ENCODE peak calls at places on chromosomes 7 and 10, in eight cellular contexts. L is right cardiac atrium; X is CD8-positive, alpha-beta memory T cell; Z is uterus; K is naive thymus-derived CD4-positive, alpha-beta T cell; A is tibial nerve; N is left lung; G is psoas muscle. O is an unnamed sample.

GRCh38 chr7:99040104-99040958 is 103.6 kb downstream of the SMURF1 start:
- DNase-seq in G (peak; percentile 77), N (no peak), X (peak; percentile 73), Z (peak; percentile 89), A (peak; percentile 57), K (peak; percentile 33), L (peak; percentile 87), O (peak; percentile 76)

GRCh38 chr7:1368682-1369571 is 90.3 kb downstream of the MICALL2 start:
- DNase-seq in Z (no peak), X (no peak), L (peak; percentile 54), N (peak; percentile 72), K (no peak), G (no peak), A (no peak), O (no peak)

GRCh38 chr10:37572206-37572605 is 285.2 kb downstream of the ZNF248 start:
- DNase-seq in G (no peak), Z (no peak), X (no peak), N (no peak), L (no peak), K (no peak), A (no peak), O (no peak)

GRCh38 chr10:72140850-72141249 is 52.5 kb upstream of the SPOCK2 start:
- DNase-seq in K (no peak), L (no peak), G (no peak), Z (no peak), X (no peak), A (no peak), N (no peak), O (no peak)

GRCh38 chr7:74454059-74454947 is 597 bp downstream of the GTF2IRD1 start:
- DNase-seq in Z (peak; percentile 45), N (peak; percentile 73), A (no peak), X (no peak), K (no peak), G (peak; percentile 49), L (peak; percentile 76), O (no peak)

GRCh38 chr7:108347616-108348015 is 108.6 kb downstream of the NRCAM start:
- DNase-seq in N (no peak), Z (no peak), X (no peak), L (no peak), G (no peak), K (no peak), A (no peak), O (no peak)

GRCh38 chr7:37145682-37146081 is 303.0 kb downstream of the ELMO1 start:
- DNase-seq in G (no peak), N (no peak), A (no peak), K (no peak), Z (no peak), X (no peak), L (no peak), O (no peak)

GRCh38 chr10:132124201-132124920 is 58.6 kb downstream of the JAKMIP3 start:
- DNase-seq in A (no peak), L (no peak), X (peak; percentile 39), Z (no peak), G (peak; percentile 9), N (peak; percentile 81), K (no peak), O (no peak)

GRCh38 chr7:151769189-151769821 is 107.6 kb downstream of the PRKAG2 start:
- DNase-seq in Z (no peak), X (peak; percentile 68), K (no peak), N (peak; percentile 64), A (no peak), G (no peak), L (peak; percentile 28), O (no peak)

GRCh38 chr10:79063661-79064490 is 4.9 kb upstream of the ZMIZ1 start:
- DNase-seq in K (no peak), L (peak; percentile 17), Z (no peak), N (peak; percentile 26), X (peak; percentile 29), A (no peak), G (peak; percentile 2), O (peak; percentile 11)

GRCh38 chr10:98340946-98341345 is 73.0 kb upstream of the LOXL4 start:
- DNase-seq in Z (no peak), L (peak; percentile 68), X (no peak), N (no peak), G (peak; percentile 37), K (no peak), A (no peak), O (peak; percentile 36)

GRCh38 chr7:157519798-157520244 is 183.0 kb downstream of the DNAJB6 start:
- DNase-seq in A (peak; percentile 4), L (peak; percentile 14), G (no peak), Z (no peak), N (no peak), X (no peak), K (no peak), O (no peak)

GRCh38 chr7:77331938-77332695 is 84.0 kb downstream of the GSAP start:
- DNase-seq in L (peak; percentile 67), G (peak; percentile 48), X (peak; percentile 55), K (no peak), Z (peak; percentile 68), A (no peak), N (no peak), O (peak; percentile 31)
- H3K4me1 ChIP-seq in L (peaks cover 11% of the 10 kb centered on the region), G (peaks cover 9% of the 10 kb centered on the region), X (peaks cover 34% of the 10 kb centered on the region), K (peaks cover 34% of the 10 kb centered on the region), Z (peaks cover 7% of the 10 kb centered on the region), A (no peaks in the 10 kb centered on the region), N (peaks cover 33% of the 10 kb centered on the region), O (peaks cover 55% of the 10 kb centered on the region)

GRCh38 chr7:57403601-57404342 is 46.2 kb upstream of the ZNF716 start:
- DNase-seq in Z (no peak), L (peak; percentile 95), A (no peak), X (no peak), K (no peak), N (no peak), G (peak; percentile 69), O (peak; percentile 88)

GRCh38 chr7:57404343-57404966 is 45.5 kb upstream of the ZNF716 start:
- DNase-seq in K (no peak), L (peak; percentile 93), Z (no peak), A (no peak), N (no peak), G (peak; percentile 63), X (no peak), O (peak; percentile 82)

GRCh38 chr7:57407125-57407524 is 42.9 kb upstream of the ZNF716 start:
- DNase-seq in A (no peak), Z (no peak), L (no peak), K (no peak), X (no peak), G (no peak), N (no peak), O (no peak)

GRCh38 chr7:57400531-57401155 is 49.3 kb upstream of the ZNF716 start:
- DNase-seq in Z (no peak), K (no peak), G (no peak), X (no peak), N (no peak), A (no peak), L (no peak), O (no peak)

GRCh38 chr7:57404967-57405421 is 45.0 kb upstream of the ZNF716 start:
- DNase-seq in A (no peak), X (peak; percentile 20), K (no peak), G (no peak), L (peak; percentile 67), N (no peak), Z (no peak), O (no peak)
- H3K4me3 ChIP-seq in A (peak overlapping the region; percentile 29), X (no peak overlapping the region), K (no peak overlapping the region), G (no peak overlapping the region), L (peak overlapping the region; percentile 11), N (no peak overlapping the region), Z (no peak overlapping the region), O (peak overlapping the region; percentile 72)

DNA sequence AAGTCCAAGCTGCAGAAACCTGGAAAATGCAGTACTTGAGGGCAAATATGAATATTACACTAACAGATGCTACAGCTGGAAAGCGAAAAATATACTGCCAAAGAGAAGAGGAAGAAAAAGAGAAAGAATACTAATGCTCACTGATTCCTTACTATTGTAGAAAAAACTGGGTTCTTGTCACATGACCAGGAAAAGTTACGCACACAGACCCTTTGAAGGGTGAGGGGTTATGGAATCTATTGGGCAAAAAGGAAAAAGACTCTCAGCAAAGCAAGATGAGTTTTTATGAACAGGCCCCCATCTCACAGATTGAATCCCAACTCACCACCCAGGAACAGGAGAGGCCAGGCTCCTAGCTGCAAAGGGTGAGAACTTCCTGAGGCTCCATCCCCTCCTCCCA is 228.1 kb upstream of the KLF14 start:
- DNase-seq in G (no peak), X (no peak), L (no peak), Z (no peak), K (no peak), A (no peak), N (no peak), O (no peak)
- H3K4me1 ChIP-seq in G (peaks cover 45% of the 10 kb centered on the region), X (peaks cover 44% of the 10 kb centered on the region), L (peaks cover 17% of the 10 kb centered on the region), Z (no peaks in the 10 kb centered on the region), K (peaks cover 51% of the 10 kb centered on the region), A (no peaks in the 10 kb centered on the region), N (peaks cover 10% of the 10 kb centered on the region), O (peaks cover 74% of the 10 kb centered on the region)

GRCh38 chr10:26624017-26624416 is 73.5 kb upstream of the PDSS1 start:
- DNase-seq in K (no peak), N (no peak), X (no peak), L (no peak), G (no peak), A (no peak), Z (no peak), O (no peak)

GRCh38 chr10:26622891-26623290 is 74.6 kb upstream of the PDSS1 start:
- DNase-seq in X (no peak), A (no peak), G (no peak), N (no peak), L (no peak), Z (no peak), K (no peak), O (no peak)

GRCh38 chr10:26626066-26626465 is 71.4 kb upstream of the PDSS1 start:
- DNase-seq in Z (no peak), N (no peak), L (no peak), X (no peak), G (no peak), A (no peak), K (no peak), O (no peak)

GRCh38 chr10:26621243-26621888 is 76.1 kb upstream of the PDSS1 start:
- DNase-seq in Z (no peak), L (no peak), G (no peak), A (no peak), X (no peak), N (no peak), K (no peak), O (no peak)

GRCh38 chr10:26621889-26622681 is 75.4 kb upstream of the PDSS1 start:
- DNase-seq in N (peak; percentile 91), L (peak; percentile 63), X (no peak), A (no peak), Z (no peak), K (no peak), G (peak; percentile 35), O (peak; percentile 38)
- H3K4me3 ChIP-seq in N (peak overlapping the region; percentile 28), L (peak overlapping the region; percentile 21), X (peak overlapping the region; percentile 38), A (peak overlapping the region; percentile 50), Z (no peak overlapping the region), K (no peak overlapping the region), G (peak overlapping the region; percentile 53), O (peak overlapping the region; percentile 59)

GRCh38 chr7:43767311-43767710 is 8.8 kb downstream of the BLVRA start:
- DNase-seq in Z (no peak), K (no peak), N (no peak), X (no peak), G (no peak), A (no peak), L (no peak), O (no peak)
- H3K4me1 ChIP-seq in Z (peaks cover 5% of the 10 kb centered on the region), K (no peaks in the 10 kb centered on the region), N (peaks cover 20% of the 10 kb centered on the region), X (peaks cover 9% of the 10 kb centered on the region), G (peaks cover 12% of the 10 kb centered on the region), A (no peaks in the 10 kb centered on the region), L (no peaks in the 10 kb centered on the region), O (peaks cover 17% of the 10 kb centered on the region)

O was measured in left ventricle myocardium inferior.